ENCODE peak calls at places on chromosomes 4 and X, in nine cellular contexts. E is GM13977, N is cardiac fibroblast, U is GM12865, X is astrocyte, J is nephron progenitor cell, B is mesothelial cell of epicardium, Z is psoas muscle, C is fibroblast of lung. D is an unnamed sample.

GRCh38 chrX:49860867-49861535 is 18.3 kb upstream of the USP27X start:
- DNase-seq in Z (no peak), C (no peak), J (no peak), N (no peak), X (no peak), U (no peak), B (no peak), E (no peak), D (no peak)

GRCh38 chr4:87465739-87466366 is 43.5 kb downstream of the NUDT9 start:
- DNase-seq in N (peak; percentile 77), U (peak; percentile 57), C (peak; percentile 79), X (peak; percentile 32), E (peak; percentile 46), J (no peak), B (no peak), Z (no peak), D (no peak)

GRCh38 chr4:101785476-101785875 is 5.1 kb upstream of the BANK1 start:
- DNase-seq in N (peak; percentile 22), X (no peak), J (no peak), C (no peak), U (no peak), B (no peak), Z (no peak), E (no peak), D (no peak)

GRCh38 chrX:75784689-75785491 is at the start of gene MAGEE2:
- DNase-seq in U (no peak), J (no peak), C (no peak), N (no peak), X (no peak), B (no peak), E (no peak), Z (peak; percentile 17), D (no peak)

GRCh38 chr4:86366920-86367319 is 7.1 kb upstream of the MAPK10 start:
- DNase-seq in X (no peak), U (no peak), B (no peak), E (no peak), Z (no peak), C (no peak), J (no peak), N (no peak), D (no peak)

GRCh38 chr4:173418636-173419035 is 19.7 kb upstream of the SCRG1 start:
- DNase-seq in B (no peak), Z (no peak), X (no peak), U (no peak), N (no peak), E (no peak), J (no peak), C (no peak), D (no peak)

GRCh38 chrX:9864011-9864410 is 77.8 kb downstream of the SHROOM2 start:
- DNase-seq in Z (no peak), E (no peak), U (no peak), J (no peak), C (no peak), X (no peak), N (no peak), B (no peak), D (no peak)

GRCh38 chrX:126164689-126165400 is 1.2 kb downstream of the DCAF12L2 start:
- DNase-seq in E (no peak), C (no peak), U (no peak), J (no peak), B (no peak), Z (peak; percentile 9), X (no peak), N (no peak), D (peak; percentile 11)

GRCh38 chr4:163048447-163048846 is 118.2 kb downstream of the NAF1 start:
- DNase-seq in X (peak; percentile 9), U (peak; percentile 47), C (peak; percentile 3), Z (no peak), N (peak; percentile 58), J (peak; percentile 15), E (peak; percentile 19), B (no peak), D (peak; percentile 44)

GRCh38 chr4:89640620-89641366 is 196.2 kb downstream of the SNCA start:
- DNase-seq in Z (no peak), C (peak; percentile 61), X (peak; percentile 51), J (peak; percentile 74), E (no peak), N (peak; percentile 44), U (no peak), B (peak; percentile 34), D (peak; percentile 81)

GRCh38 chr4:163107754-163108153 is 58.9 kb downstream of the NAF1 start:
- DNase-seq in E (peak; percentile 17), B (no peak), X (peak; percentile 2), Z (no peak), C (peak; percentile 43), J (no peak), U (peak; percentile 31), N (peak; percentile 37), D (no peak)

GRCh38 chrX:129556806-129557315 is 16.8 kb downstream of the OCRL start:
- DNase-seq in U (no peak), X (no peak), B (no peak), C (no peak), N (no peak), E (no peak), J (no peak), Z (no peak), D (no peak)

GRCh38 chrX:135707880-135708279 is 5.6 kb upstream of the CT45A1 start:
- DNase-seq in E (peak; percentile 25), X (no peak), Z (no peak), C (no peak), U (peak; percentile 52), J (peak; percentile 3), N (no peak), B (no peak), D (peak; percentile 61)

GRCh38 chr4:87044511-87045369 is 109.9 kb downstream of the AFF1 start:
- DNase-seq in J (peak; percentile 28), U (no peak), E (no peak), B (no peak), N (peak; percentile 39), C (no peak), X (no peak), Z (no peak), D (no peak)

GRCh38 chrX:77223046-77223445 is 224.1 kb upstream of the FGF16 start:
- DNase-seq in J (no peak), N (no peak), X (no peak), C (no peak), E (no peak), B (no peak), U (no peak), Z (no peak), D (no peak)

GRCh38 chr4:113052379-113052951 is 3.0 kb downstream of the ANK2 start:
- DNase-seq in U (peak; percentile 79), X (peak; percentile 86), B (no peak), C (peak; percentile 23), J (no peak), E (peak; percentile 9), N (peak; percentile 70), Z (no peak), D (no peak)

GRCh38 chrX:12434493-12434892 is 296.2 kb downstream of the FRMPD4 start:
- DNase-seq in U (no peak), N (no peak), X (no peak), C (no peak), E (no peak), B (no peak), Z (no peak), J (no peak), D (no peak)

GRCh38 chrX:12443534-12444098 is 305.3 kb downstream of the FRMPD4 start:
- DNase-seq in X (no peak), C (no peak), E (peak; percentile 36), Z (no peak), B (no peak), U (peak; percentile 57), J (no peak), N (no peak), D (no peak)

GRCh38 chrX:12441376-12442128 is 303.3 kb downstream of the FRMPD4 start:
- DNase-seq in Z (no peak), J (no peak), X (peak; percentile 77), E (no peak), B (no peak), N (peak; percentile 90), U (no peak), C (peak; percentile 88), D (no peak)

GRCh38 chrX:12439396-12439795 is 301.1 kb downstream of the FRMPD4 start:
- DNase-seq in B (no peak), N (no peak), U (no peak), J (no peak), Z (no peak), X (no peak), E (no peak), C (no peak), D (no peak)

GRCh38 chrX:12440245-12440644 is 302.0 kb downstream of the FRMPD4 start:
- DNase-seq in C (no peak), Z (no peak), N (no peak), J (no peak), U (no peak), X (no peak), B (no peak), E (no peak), D (no peak)
- TF ChIP-seq CTCF in C (no peak), Z (no peak), N (no peak), J (no peak), U (no peak), X (no peak), B (no peak), E (no peak), D (no peak)

DNA sequence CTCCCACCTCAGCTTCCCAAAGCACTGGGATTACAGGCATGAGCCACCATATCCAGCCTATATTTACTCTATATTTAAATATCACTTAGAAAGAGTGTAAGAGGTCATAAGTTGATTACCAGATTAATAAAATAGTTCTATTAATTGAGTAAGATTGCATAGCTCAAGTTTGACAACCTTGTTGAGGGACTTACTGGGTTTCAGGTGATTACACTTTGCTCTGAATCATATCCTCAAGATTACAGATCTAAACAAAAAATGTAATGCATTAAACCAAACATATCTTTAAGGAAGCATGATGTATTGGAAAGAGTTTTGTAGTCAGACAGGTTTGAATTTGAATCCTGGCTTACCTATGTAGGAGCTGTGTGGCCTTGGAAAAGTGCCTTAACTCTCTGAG is 47.9 kb upstream of the IL13RA2 start:
- DNase-seq in N (no peak), E (no peak), X (no peak), C (no peak), J (no peak), Z (no peak), U (no peak), B (no peak), D (no peak)
- TF ChIP-seq CTCF in N (no peak), E (no peak), X (no peak), C (no peak), J (no peak), Z (no peak), U (no peak), B (no peak), D (no peak)

GRCh38 chr4:3291411-3291968 is 1.3 kb upstream of the RGS12 start:
- DNase-seq in X (no peak), E (no peak), U (no peak), J (no peak), C (no peak), B (no peak), N (no peak), Z (no peak), D (no peak)
- TF ChIP-seq CTCF in X (no peak), E (no peak), U (no peak), J (no peak), C (no peak), B (no peak), N (no peak), Z (no peak), D (no peak)

DNA sequence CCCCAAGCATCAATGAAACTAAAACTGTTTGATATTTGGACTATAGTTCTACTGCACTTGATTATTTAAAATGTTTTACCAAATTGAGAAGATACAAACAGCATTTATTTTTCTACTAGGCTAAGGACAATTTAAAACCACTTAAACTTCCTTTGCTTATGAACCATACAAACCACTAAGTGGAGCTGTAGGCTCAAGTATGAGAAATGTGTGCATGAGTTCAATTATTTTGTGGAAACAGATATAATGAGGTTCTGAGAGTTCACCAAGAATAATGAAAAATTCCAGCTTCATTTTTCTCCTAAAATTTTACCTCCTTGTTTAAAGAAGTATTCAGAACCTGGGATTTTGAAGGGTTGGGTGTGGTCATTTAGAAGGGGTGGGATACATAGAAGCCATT is 63.1 kb downstream of the SERPINA7 start:
- DNase-seq in B (no peak), E (no peak), U (no peak), N (peak; percentile 3), X (no peak), J (no peak), C (peak; percentile 21), Z (no peak), D (no peak)
- TF ChIP-seq CTCF in B (no peak), E (peak; percentile 33), U (no peak), N (no peak), X (no peak), J (peak; percentile 22), C (no peak), Z (no peak), D (no peak)

D was measured in glutamatergic neuron.